ENCODE peak calls at places on chromosomes 16 and 17, in seven cellular contexts. B is tibial nerve, N is gastrocnemius medialis, T is HFF-Myc, H is psoas muscle, R is HCT116, W is AG09309. E is an unnamed sample.

GRCh38 chr17:60535382-60536279 is 9.6 kb upstream of the APPBP2 start:
- DNase-seq in B (no peak), N (no peak), T (peak), H (no peak), R (no peak), W (no peak), E (peak)

GRCh38 chr17:14428640-14429029 is 127.8 kb downstream of the HS3ST3B1 start:
- DNase-seq in B (no peak), N (no peak), T (no peak), H (no peak), R (no peak), W (no peak), E (no peak)

GRCh38 chr17:66373944-66374817 is 71.8 kb downstream of the PRKCA start:
- DNase-seq in B (no peak), N (no peak), T (no peak), H (peak), R (no peak), W (no peak), E (no peak)

GRCh38 chr16:89847930-89848297 is 19.6 kb downstream of the SPIRE2 start:
- DNase-seq in B (no peak), N (no peak), T (no peak), H (no peak), R (no peak), W (no peak), E (no peak)

GRCh38 chr17:13106171-13106570 is 88.3 kb upstream of the ELAC2 start:
- DNase-seq in B (no peak), N (no peak), T (no peak), H (no peak), R (no peak), W (no peak), E (no peak)

GRCh38 chr16:89444151-89444723 is 46.1 kb downstream of the ANKRD11 start:
- DNase-seq in B (no peak), N (no peak), T (no peak), H (no peak), R (no peak), W (no peak), E (no peak)

GRCh38 chr17:69762766-69763165 is 312.3 kb upstream of the KCNJ16 start:
- DNase-seq in B (no peak), N (no peak), T (no peak), H (no peak), R (no peak), W (no peak), E (no peak)

GRCh38 chr16:62408760-62409159 is 372.5 kb upstream of the CDH8 start:
- DNase-seq in B (no peak), N (no peak), T (no peak), H (no peak), R (no peak), W (no peak), E (no peak)

GRCh38 chr16:85470873-85471272 is 142.2 kb upstream of the GSE1 start:
- DNase-seq in B (no peak), N (no peak), T (no peak), H (no peak), R (no peak), W (no peak), E (no peak)

GRCh38 chr16:85472514-85472913 is 140.6 kb upstream of the GSE1 start:
- DNase-seq in B (no peak), N (no peak), T (no peak), H (no peak), R (no peak), W (no peak), E (no peak)

GRCh38 chr16:85469929-85470590 is 143.1 kb upstream of the GSE1 start:
- DNase-seq in B (no peak), N (no peak), T (no peak), H (no peak), R (no peak), W (no peak), E (no peak)

GRCh38 chr16:85473326-85473725 is 139.8 kb upstream of the GSE1 start:
- DNase-seq in B (no peak), N (no peak), T (no peak), H (no peak), R (no peak), W (no peak), E (no peak)

DNA sequence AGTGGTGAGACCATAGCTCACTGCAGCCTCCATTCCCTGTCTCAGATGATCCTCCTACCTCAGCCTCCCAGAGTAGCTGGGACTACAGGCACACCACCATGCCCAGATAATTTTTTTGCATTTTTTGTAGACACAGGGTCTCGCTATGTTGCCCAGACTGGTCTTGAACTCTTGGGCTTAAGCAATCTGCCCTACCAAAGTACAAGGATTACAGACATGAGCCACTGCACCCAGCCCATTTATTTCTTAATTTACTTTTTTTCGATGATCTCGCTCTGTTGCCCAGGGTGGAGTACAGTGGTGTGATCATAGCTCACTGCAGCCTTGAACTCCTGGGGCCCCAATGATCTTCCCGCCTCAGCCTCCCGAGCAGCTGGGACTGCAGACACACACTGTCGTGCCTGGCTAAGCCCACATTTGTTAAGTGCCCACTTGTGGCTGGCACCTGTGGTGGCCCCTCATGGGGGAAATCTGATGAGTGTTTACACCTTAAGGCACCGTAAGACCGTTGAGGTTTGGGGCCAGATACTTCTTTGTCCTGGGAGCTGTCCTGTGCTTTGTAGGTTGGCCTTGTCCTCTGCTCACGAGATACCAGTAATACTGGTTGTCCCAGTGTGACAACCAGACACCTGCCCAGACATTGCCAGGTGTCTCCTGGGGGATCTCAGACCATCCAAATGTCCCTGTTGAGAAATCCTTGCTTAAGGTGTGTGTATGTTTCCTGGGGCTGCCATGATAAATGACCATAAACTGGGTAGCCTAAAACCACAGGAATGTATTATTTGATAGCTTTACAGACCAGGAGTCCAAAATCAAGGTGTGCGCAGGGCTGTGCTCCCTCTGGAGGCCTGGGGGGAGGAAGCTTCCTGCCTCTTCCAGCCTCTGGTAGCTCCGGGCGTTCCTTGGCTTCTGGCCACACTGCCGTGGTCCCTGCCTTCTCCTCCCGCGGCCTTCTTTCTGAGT is 141.4 kb upstream of the GSE1 start:
- DNase-seq in B (no peak), N (no peak), T (no peak), H (no peak), R (no peak), W (no peak), E (no peak)
- TF ChIP-seq CTCF in B (no peak), N (no peak), T (no peak), H (no peak), R (no peak), W (no peak), E (no peak)

DNA sequence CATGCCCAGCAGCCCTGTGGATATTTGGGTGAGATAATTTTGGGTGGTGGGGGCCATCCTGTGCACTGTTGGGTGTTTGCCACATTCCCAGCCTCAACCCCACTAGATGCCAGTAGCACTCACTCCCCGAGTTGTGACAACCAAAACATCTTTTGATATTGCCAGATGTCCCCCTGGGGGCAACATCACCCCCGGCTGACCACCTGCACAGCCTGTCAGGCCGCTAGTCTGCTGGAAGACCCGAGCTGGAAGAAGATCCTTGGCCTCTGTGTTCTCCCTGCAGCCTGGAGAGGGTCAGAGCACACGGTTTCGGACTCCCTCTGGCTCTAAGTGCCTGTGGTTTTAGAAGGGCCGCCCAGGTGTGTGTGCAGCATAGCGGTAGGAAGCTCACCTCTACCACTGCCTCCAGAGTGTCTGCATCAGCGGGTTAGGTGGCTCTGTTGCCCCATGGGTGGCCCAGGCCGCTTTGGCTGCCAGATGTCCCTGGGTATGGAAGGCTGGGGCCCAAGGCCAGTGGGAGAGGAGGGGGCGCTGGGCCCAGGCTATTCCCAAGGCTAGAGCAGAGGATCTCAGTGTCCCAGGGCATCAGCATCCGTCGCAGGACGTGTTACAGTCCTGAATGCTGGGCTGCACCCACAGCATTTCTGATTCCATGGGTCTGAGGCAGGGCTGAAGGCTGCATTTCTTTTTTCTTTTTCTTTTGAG is 195.8 kb upstream of the GSE1 start:
- DNase-seq in B (no peak), N (no peak), T (no peak), H (no peak), R (no peak), W (no peak), E (no peak)
- TF ChIP-seq CTCF in B (no peak), N (no peak), T (no peak), H (no peak), R (no peak), W (no peak), E (no peak)

DNA sequence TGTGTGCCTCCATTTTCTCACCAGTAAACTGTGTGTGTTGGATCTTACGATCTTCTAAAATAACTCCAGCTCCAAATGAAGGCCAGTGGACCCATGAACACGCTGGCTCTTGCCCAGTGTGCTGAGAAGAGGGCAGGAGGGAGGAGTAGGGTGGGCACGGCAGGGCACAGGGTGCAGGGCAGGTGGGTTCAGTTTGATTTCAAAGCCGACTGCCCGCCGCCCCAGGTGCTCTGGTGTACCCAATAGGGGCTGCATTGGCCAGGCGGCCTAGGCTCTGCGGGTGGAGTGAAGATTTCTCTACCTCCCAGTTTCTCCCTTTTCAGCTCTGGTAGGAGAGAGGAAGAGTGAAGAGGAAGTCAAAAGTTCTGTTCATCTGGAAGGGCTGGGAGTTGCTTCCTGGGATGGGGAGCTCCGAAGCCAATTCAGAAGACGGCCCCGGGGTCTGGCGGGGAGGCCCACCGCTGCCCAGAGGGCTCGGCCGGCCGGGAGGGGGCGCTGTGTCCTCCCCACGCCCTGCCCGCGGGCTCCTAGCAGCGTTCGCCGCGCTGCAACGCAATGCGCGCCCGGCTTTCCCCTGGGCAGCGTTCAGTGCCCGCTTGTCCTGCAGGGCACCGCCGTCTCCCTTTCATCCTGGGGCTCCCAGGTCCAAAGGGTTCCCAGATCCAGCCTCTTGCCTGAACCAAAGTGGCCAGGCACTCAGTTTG is 1.1 kb upstream of the CRHR1 start:
- DNase-seq in B (no peak), N (no peak), T (no peak), H (peak), R (no peak), W (no peak), E (no peak)
- TF ChIP-seq CTCF in B (no peak), N (peak), T (peak), H (peak), R (peak), W (no peak), E (peak)

GRCh38 chr16:84749072-84749471 is 49.3 kb downstream of the USP10 start:
- DNase-seq in B (no peak), N (no peak), T (no peak), H (no peak), R (no peak), W (no peak), E (no peak)
- TF ChIP-seq CTCF in B (no peak), N (no peak), T (no peak), H (no peak), R (no peak), W (no peak), E (no peak)

E was measured in AG04449.